ENCODE peak calls at places on chromosome 7, in seven cellular contexts. B, Z, X, E, V, T and J are unnamed samples.
A peak's percentile ranks its signal among the peaks of the same experiment; 100 is the strongest.

GRCh38 chr7:155787171-155787851 is 25.0 kb downstream of the SHH start:
- DNase-seq in B (no peak), Z (peak; percentile 44), X (no peak), E (peak; percentile 70), V (no peak), T (no peak), J (no peak)

GRCh38 chr7:99525713-99526440 is 21.4 kb downstream of the ZKSCAN5 start:
- DNase-seq in B (no peak), Z (no peak), X (peak; percentile 48), E (peak; percentile 36), V (no peak), T (no peak), J (no peak)

GRCh38 chr7:29748286-29749099 is 57.8 kb upstream of the WIPF3 start:
- DNase-seq in B (no peak), Z (peak; percentile 53), X (peak; percentile 49), E (peak; percentile 70), V (no peak), T (peak; percentile 45), J (no peak)

GRCh38 chr7:103870664-103871063 is 118.8 kb downstream of the RELN start:
- DNase-seq in B (no peak), Z (no peak), X (no peak), E (no peak), V (no peak), T (no peak), J (no peak)

GRCh38 chr7:41943098-41943577 is 240.2 kb upstream of the INHBA start:
- DNase-seq in B (peak; percentile 75), Z (peak; percentile 81), X (peak; percentile 74), E (peak; percentile 88), V (no peak), T (peak; percentile 79), J (peak; percentile 87)

GRCh38 chr7:90766814-90767564 is 170.9 kb downstream of the CDK14 start:
- DNase-seq in B (peak; percentile 18), Z (peak; percentile 31), X (no peak), E (no peak), V (no peak), T (peak; percentile 82), J (no peak)

GRCh38 chr7:158028290-158028941 is 559.2 kb downstream of the PTPRN2 start:
- DNase-seq in B (no peak), Z (no peak), X (no peak), E (no peak), V (no peak), T (no peak), J (peak; percentile 29)

GRCh38 chr7:55377162-55377810 is 12.1 kb downstream of the LANCL2 start:
- DNase-seq in B (no peak), Z (no peak), X (no peak), E (no peak), V (no peak), T (no peak), J (no peak)

GRCh38 chr7:7221602-7222038 is 39.3 kb downstream of the C1GALT1 start:
- DNase-seq in B (no peak), Z (peak; percentile 96), X (peak; percentile 47), E (peak; percentile 73), V (no peak), T (peak; percentile 75), J (no peak)

GRCh38 chr7:10973942-10974716 is 457 bp downstream of the PHF14 start:
- DNase-seq in B (no peak), Z (peak; percentile 62), X (peak; percentile 53), E (peak; percentile 23), V (no peak), T (peak; percentile 44), J (peak; percentile 57)

GRCh38 chr7:108293190-108293612 is 163.0 kb downstream of the NRCAM start:
- DNase-seq in B (peak; percentile 38), Z (no peak), X (no peak), E (no peak), V (no peak), T (no peak), J (no peak)

GRCh38 chr7:144975882-144976281 is 140.0 kb upstream of the TPK1 start:
- DNase-seq in B (no peak), Z (no peak), X (no peak), E (peak; percentile 47), V (no peak), T (no peak), J (no peak)

GRCh38 chr7:97819161-97819560 is 53.0 kb downstream of the ASNS start:
- DNase-seq in B (no peak), Z (no peak), X (peak; percentile 42), E (no peak), V (no peak), T (no peak), J (no peak)

GRCh38 chr7:38222481-38223096 is 44.5 kb downstream of the STARD3NL start:
- DNase-seq in B (peak; percentile 35), Z (peak; percentile 63), X (peak; percentile 69), E (peak; percentile 77), V (no peak), T (peak; percentile 62), J (no peak)

GRCh38 chr7:152602962-152603361 is 73.0 kb downstream of the XRCC2 start:
- DNase-seq in B (no peak), Z (no peak), X (no peak), E (no peak), V (no peak), T (peak; percentile 5), J (no peak)

DNA sequence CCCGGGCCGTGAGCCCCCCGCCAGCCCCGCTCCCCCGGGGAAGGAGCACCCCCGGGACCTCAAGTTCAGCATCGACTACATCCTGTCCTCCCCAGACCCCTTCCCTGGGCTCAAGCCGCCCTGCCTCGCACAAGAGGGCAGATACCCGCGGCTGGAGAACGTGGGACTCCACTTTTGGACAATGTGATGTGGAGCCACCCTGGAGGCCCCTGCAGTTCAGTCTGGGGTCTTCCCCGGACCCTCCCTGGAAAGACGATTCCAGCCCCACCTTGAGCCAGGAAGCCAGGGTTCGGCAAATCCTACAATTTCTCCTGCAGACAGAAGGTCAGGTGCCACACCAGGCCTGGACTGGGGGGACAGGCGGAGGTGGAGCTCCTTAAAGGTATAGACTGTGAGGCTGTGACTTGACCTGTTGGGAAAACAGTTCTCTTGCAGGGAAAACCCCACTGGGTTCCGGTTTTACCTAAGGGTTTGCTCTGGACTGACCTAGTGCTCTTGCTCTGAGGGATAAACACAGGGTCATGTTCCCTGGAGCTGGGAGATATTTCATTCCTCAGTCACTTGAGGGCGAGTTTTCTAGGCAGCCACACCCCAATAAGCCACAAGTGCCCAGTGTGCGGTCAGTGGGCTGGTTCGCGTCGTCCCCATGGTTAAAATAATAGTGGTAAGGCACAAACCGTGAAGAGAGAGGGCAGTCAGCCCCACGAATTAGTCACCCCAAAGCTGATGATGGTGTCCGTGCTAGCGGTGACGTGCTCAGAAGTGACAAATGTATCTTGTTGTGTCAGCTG is 1.5 kb downstream of the FOXL3 start:
- DNase-seq in B (no peak), Z (no peak), X (no peak), E (no peak), V (no peak), T (no peak), J (no peak)
- H3K18ac ChIP-seq in B (no peak overlapping the region), Z (no peak overlapping the region), X (no peak overlapping the region), E (no peak overlapping the region), V (no peak overlapping the region), T (no peak overlapping the region), J (no peak overlapping the region)

GRCh38 chr7:133082390-133082766 is 488 bp upstream of the CHCHD3 start:
- DNase-seq in B (no peak), Z (no peak), X (no peak), E (no peak), V (no peak), T (no peak), J (no peak)
- H3K18ac ChIP-seq in B (no peak overlapping the region), Z (no peak overlapping the region), X (no peak overlapping the region), E (no peak overlapping the region), V (no peak overlapping the region), T (no peak overlapping the region), J (no peak overlapping the region)

DNA sequence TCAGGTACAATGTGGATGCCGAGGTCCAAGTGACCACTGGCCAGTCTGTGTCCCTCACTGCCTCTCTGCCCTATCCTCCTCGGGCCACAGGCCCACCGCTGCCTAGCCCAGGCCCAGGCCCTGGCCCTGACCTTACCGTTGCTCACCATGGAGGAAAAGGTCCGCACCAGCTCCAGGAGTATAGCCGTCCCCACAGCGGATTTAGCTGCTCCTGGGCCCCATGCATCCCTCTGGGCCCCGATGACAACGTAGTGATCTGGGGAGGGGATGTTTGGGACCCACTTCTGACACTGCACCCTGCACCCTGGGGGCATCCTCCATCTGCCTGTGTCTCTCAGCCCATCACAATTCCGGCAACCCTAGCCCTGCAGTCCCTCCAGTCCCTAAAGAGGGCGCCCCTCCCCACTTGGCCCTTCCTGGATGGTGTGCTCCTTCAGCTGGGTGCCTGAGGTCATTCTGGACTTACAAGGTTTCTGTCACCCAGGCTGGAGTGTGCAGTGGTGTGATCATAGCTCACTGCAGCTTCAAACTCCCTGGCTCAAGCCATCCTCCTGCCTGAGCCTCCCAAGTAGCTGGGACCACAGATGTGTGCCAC is 12.1 kb downstream of the TFR2 start:
- DNase-seq in B (no peak), Z (peak; percentile 39), X (peak; percentile 78), E (peak; percentile 55), V (no peak), T (no peak), J (peak; percentile 85)
- H3K18ac ChIP-seq in B (no peak overlapping the region), Z (no peak overlapping the region), X (no peak overlapping the region), E (no peak overlapping the region), V (peak overlapping the region; percentile 71), T (no peak overlapping the region), J (no peak overlapping the region)

GRCh38 chr7:117875566-117875965 is 2.3 kb upstream of the CTTNBP2 start:
- DNase-seq in B (peak; percentile 32), Z (peak; percentile 55), X (peak; percentile 89), E (peak; percentile 30), V (peak; percentile 58), T (peak; percentile 28), J (peak; percentile 75)
- H3K18ac ChIP-seq in B (no peak overlapping the region), Z (no peak overlapping the region), X (no peak overlapping the region), E (no peak overlapping the region), V (no peak overlapping the region), T (no peak overlapping the region), J (no peak overlapping the region)

DNA sequence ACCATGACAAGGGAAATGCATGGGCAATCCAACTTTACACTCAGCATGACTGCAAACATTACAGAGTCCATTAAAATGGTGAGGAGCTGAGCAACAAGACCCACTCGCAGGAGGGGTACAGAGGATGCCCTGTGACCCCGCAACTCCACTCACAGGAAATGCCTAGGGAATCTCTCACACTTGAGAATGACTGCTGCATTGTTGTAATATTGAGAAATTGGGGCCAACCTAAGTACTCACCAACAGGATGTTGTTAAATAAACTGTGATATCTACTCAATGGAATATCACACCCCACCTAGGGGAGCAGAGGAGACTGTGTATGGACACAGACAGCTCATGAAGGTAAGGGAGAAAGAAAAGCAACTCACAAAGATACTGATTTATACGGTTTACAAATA is 53.4 kb upstream of the CAMK2B start:
- DNase-seq in B (no peak), Z (peak; percentile 89), X (peak; percentile 19), E (no peak), V (no peak), T (peak; percentile 92), J (no peak)
- H3K18ac ChIP-seq in B (no peak overlapping the region), Z (no peak overlapping the region), X (no peak overlapping the region), E (no peak overlapping the region), V (no peak overlapping the region), T (peak overlapping the region; percentile 68), J (no peak overlapping the region)